ENCODE peak calls at places on chromosome 22, in seven cellular contexts. G is right lobe of liver, M is GM12892, Z is IMR-90, B is thyroid gland, A is heart left ventricle, Y is HCT116. W is an unnamed sample.

GRCh38 chr22:27212617-27213177 is 555.3 kb downstream of the MIAT start:
- DNase-seq in Z (peak), G (no peak), M (no peak), B (peak), A (peak), Y (no peak), W (no peak)

GRCh38 chr22:36160499-36160942 is at the start of gene APOL3:
- DNase-seq in A (peak), G (peak), Y (no peak), Z (peak), M (no peak), B (peak), W (no peak)

GRCh38 chr22:37186228-37186996 is 1.6 kb downstream of the C1QTNF6 start:
- DNase-seq in B (no peak), G (peak), Y (peak), M (peak), A (no peak), Z (peak), W (no peak)

GRCh38 chr22:23997092-23997491 is 8.2 kb downstream of the GSTT4 start:
- DNase-seq in Z (no peak), Y (no peak), G (no peak), B (no peak), A (no peak), M (no peak), W (no peak)

GRCh38 chr22:19832476-19833108 is 22.1 kb downstream of the GNB1L start:
- DNase-seq in Y (no peak), Z (no peak), G (no peak), A (no peak), M (no peak), B (no peak), W (no peak)

GRCh38 chr22:28017859-28018258 is 98.8 kb upstream of the PITPNB start:
- DNase-seq in Y (no peak), B (no peak), Z (no peak), G (peak), M (no peak), A (no peak), W (no peak)

GRCh38 chr22:50473855-50474671 is 772 bp downstream of the SBF1 start:
- DNase-seq in B (peak), G (no peak), A (no peak), Z (peak), Y (no peak), M (no peak), W (no peak)

GRCh38 chr22:20463324-20464095 is 25.9 kb upstream of the SCARF2 start:
- DNase-seq in A (no peak), G (peak), M (no peak), Z (no peak), B (no peak), Y (no peak), W (no peak)

GRCh38 chr22:31628969-31629723 is 32.9 kb downstream of the PISD start:
- DNase-seq in Y (no peak), B (no peak), A (no peak), G (no peak), M (peak), Z (no peak), W (no peak)

GRCh38 chr22:31629741-31630184 is 32.3 kb downstream of the PISD start:
- DNase-seq in M (no peak), Z (no peak), G (no peak), A (no peak), Y (no peak), B (no peak), W (no peak)

GRCh38 chr22:31628362-31628761 is 33.7 kb downstream of the PISD start:
- DNase-seq in M (no peak), Z (no peak), G (no peak), B (no peak), A (no peak), Y (no peak), W (no peak)

GRCh38 chr22:31631381-31631780 is 30.6 kb downstream of the PISD start:
- DNase-seq in M (no peak), Z (no peak), A (no peak), B (no peak), G (no peak), Y (no peak), W (no peak)

DNA sequence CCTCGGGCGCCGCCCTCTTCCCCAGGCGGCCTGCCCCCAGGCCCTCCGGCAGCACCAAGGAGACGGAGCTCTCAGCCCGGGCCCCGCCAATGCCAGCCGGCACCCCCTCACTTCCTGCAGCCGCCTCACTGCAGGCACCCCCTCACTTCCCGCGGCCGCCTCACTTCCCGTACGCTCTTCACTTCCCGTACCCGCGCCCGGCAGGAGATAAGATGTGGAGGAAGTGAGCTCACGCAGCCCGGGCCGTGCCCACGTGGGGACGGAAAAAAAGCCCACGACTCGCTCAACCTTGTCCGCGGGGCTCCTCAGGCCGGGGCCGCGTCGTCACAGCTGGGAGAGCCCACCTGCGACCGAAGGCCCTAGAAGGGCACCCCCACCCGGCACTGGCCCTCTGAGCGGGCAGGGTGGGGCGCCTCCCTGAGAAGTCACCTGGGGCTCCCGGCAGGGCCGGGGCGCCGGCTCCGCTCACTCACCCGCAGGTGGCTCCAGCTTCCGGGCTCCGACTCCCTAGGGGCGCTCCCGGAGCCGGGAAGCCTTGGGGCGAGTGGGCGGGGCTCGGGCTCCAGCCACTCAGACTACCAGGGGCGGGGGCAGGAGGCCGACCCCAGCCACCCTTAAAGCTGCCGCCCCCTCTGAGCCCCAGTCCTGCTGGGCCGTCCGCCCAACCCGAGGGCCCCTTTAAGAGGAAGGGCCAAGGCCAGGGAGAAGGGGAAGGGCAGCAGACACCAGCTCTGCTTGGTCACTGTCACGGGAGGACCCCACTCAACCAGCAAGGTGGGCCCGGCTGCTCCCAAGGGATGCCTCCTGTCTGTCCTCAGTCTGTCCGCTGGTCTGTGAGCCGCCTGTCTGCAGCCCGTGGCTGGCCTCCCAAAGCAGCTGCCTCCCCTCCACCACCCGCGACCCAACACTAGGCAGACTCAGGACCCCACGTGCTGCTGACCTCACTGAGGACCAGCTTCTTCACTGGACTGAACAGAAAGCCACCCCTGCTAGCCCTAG is 31.4 kb downstream of the PISD start:
- DNase-seq in Y (no peak), B (peak), Z (peak), A (peak), M (peak), G (peak), W (peak)
- TF ChIP-seq POLR2A in Y (peak), B (no peak), Z (peak), A (peak), M (peak), G (peak), W (peak)

DNA sequence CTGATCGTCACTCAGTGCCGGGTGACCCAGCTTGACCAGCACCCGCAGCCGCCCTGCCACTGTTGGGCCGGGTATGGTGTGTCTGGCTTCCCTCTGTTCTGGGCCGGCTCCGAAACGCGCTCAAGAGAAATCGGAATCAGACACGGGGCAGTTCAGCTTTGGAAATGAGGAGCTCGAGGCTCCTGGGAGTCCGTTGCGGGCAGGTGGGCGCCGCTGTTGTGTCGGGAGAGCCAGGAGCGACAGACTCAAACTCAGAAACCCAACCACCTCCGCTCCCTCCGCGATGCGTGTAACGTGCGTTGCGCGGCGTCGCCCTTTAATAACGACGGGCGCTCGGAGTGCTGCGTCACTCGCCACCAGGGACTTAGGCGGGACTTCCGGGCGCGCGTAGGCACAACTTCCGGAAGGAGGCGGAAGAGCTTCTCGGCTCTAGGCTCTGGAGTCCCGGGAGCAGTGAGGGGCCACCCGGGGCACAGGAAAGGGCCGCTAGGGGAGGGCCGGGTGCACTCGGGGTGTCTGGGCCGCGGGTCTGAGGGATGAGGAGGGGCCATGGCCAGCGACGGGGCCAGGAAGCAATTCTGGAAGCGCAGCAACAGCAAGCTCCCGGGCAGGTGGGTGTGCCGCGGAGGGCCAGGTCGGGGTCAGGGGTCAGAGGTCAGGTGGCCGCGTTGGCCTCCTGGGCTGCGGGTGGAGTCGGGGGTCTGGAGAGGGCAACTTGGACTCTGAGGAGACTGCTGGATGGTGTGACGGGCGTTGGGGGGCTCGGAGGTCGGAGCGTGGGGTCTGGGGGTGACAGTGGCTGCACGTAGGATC is at the start of gene TBC1D22A:
- DNase-seq in G (peak), M (peak), B (peak), Z (peak), A (peak), Y (peak), W (peak)
- TF ChIP-seq POLR2A in G (peak), M (peak), B (peak), Z (peak), A (peak), Y (peak), W (no peak)

DNA sequence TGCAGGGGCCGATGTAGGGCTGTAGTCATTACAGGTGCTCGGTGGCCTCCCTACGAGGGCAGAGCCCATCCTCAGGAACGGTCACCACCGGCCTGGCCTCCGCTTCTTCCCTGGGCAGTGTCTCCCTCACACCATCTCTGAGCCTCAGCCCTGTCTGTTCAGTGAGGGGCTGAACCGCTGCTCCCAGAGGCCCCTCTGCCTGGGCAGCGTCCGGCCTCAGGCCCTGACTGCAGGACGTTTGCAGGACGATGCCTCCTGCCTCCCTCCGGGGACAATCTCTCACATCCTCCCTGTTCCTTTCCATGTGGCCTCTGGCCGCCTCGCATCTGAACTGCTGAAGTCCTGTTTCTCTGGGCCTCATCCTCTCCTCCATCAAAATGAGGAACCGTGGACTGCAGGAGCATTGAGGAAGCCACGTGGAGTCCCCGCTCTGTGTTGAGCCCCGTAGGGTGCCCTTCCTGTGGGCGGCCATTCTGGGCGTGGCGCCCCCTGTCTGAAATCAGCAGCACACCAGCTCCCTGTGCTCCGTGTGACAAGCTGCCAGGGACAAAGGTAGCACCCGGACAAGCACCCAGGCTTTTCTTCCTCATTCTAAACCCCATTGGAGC is 933.5 kb downstream of the BRD1 start:
- DNase-seq in Z (no peak), M (no peak), Y (no peak), A (no peak), G (peak), B (no peak), W (no peak)
- TF ChIP-seq POLR2A in Z (no peak), M (no peak), Y (no peak), A (no peak), G (no peak), B (no peak), W (no peak)

GRCh38 chr22:42442746-42443145 is 10.5 kb upstream of the NFAM1 start:
- DNase-seq in G (no peak), A (no peak), Y (no peak), B (no peak), Z (no peak), M (no peak), W (no peak)
- TF ChIP-seq POLR2A in G (no peak), A (no peak), Y (no peak), B (no peak), Z (no peak), M (no peak), W (no peak)

GRCh38 chr22:38503021-38503420 is 3.1 kb downstream of the DDX17 start:
- DNase-seq in A (no peak), M (no peak), G (no peak), Y (no peak), Z (no peak), B (no peak), W (no peak)

GRCh38 chr22:38505595-38506117 is 455 bp downstream of the DDX17 start:
- DNase-seq in G (peak), Y (no peak), B (peak), A (peak), M (peak), Z (peak), W (no peak)

GRCh38 chr22:38504731-38505594 is 1.1 kb downstream of the DDX17 start:
- DNase-seq in M (peak), Z (peak), B (peak), Y (no peak), A (peak), G (peak), W (no peak)

GRCh38 chr22:38501797-38502672 is 4.1 kb downstream of the DDX17 start:
- DNase-seq in Z (no peak), A (no peak), B (no peak), M (no peak), Y (no peak), G (no peak), W (no peak)

DNA sequence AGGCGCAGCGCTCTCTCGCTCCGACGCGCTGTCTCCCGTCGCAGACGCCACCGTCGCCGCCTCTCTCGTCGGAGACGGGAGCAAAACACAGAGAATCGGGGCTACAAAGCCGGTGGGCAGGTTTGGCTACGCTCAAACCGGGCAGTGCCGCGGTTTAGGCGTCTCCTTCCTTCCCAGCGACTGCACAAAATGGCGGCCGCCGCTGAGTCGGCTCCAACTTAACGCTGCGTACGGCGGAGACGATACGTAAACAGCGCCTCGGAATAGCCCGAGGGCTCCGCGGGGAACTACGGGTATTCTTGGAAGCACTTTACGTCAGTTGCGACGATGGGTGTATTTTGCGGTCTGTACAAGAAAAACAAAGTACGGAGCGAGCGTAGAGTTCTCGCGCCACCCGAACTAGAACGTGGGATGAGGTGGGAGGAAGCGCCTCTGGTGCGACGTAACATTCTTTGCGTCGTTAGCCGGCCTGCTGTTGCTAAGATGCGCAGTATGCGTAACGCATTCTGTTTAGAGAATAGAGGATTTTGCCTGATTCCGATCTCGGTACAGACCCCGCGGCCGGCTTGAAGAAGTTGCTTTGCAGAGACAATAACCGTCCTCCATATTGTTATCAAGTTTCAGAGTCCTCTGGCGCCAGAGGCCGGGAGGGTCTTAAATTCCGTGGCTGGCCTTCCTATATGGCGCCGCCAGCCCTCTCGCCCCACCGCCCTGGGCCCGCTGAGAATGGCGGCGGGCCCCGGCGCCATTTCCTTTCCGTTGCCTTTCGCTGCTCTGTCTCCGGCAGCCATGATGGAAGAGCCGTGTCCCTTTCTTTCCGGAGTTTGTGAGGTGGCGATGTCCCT is at the start of gene DDX17:
- DNase-seq in A (peak), G (peak), B (peak), M (peak), Z (peak), Y (peak), W (peak)
- TF ChIP-seq POLR2A in A (peak), G (peak), B (peak), M (peak), Z (peak), Y (peak), W (peak)

GRCh38 chr22:46769191-46769675 is 6.8 kb downstream of the TBC1D22A start:
- DNase-seq in M (no peak), G (no peak), A (no peak), B (peak), Z (no peak), Y (no peak), W (no peak)
- TF ChIP-seq POLR2A in M (no peak), G (no peak), A (no peak), B (no peak), Z (no peak), Y (no peak), W (no peak)